ENCODE peak calls at places on chromosomes 5 and 9, in five cellular contexts. A, X, K, C and N are unnamed samples.

GRCh38 chr9:110255417-110256141 is 728 bp downstream of the TXN start:
- DNase-seq in A (peak), X (peak), K (peak), C (no peak), N (peak)

GRCh38 chr9:108704156-108704852 is 151.5 kb downstream of the ACTL7B start:
- DNase-seq in A (no peak), X (no peak), K (no peak), C (no peak), N (no peak)

GRCh38 chr5:139468421-139468931 is 2.3 kb upstream of the SMIM33 start:
- DNase-seq in A (no peak), X (no peak), K (no peak), C (no peak), N (no peak)

GRCh38 chr5:52859619-52860018 is 71.9 kb downstream of the ITGA1 start:
- DNase-seq in A (no peak), X (no peak), K (no peak), C (no peak), N (no peak)

GRCh38 chr5:170293273-170293672 is 4.3 kb downstream of the LCP2 start:
- DNase-seq in A (peak), X (no peak), K (no peak), C (no peak), N (no peak)

GRCh38 chr5:83988293-83988685 is 267.6 kb upstream of the HAPLN1 start:
- DNase-seq in A (no peak), X (no peak), K (no peak), C (no peak), N (no peak)

GRCh38 chr9:121609845-121610637 is 41.4 kb upstream of the DAB2IP start:
- DNase-seq in A (no peak), X (peak), K (peak), C (peak), N (no peak)

GRCh38 chr5:133790898-133791297 is 177.5 kb downstream of the C5orf15 start:
- DNase-seq in A (no peak), X (no peak), K (no peak), C (no peak), N (no peak)

DNA sequence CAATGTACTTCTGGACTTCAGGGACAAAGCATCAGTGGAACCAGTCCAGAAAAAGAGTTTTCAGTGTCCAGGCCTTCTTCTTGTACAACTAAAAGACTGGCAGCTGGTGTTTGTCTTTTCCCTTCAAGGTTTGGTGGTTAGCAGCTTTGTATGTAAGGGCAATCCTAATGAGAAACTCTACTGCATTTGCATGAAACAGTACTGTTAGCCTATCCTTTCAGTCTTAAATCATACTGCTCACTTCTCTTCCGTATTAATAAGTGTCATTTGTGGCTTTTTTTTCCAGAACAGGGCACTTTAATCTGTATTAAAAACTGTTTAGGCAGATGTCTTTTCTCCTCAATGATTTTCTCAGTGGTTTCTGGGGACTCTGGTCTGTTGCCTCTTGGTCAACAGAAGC is 48.9 kb downstream of the FAM174A start:
- DNase-seq in A (no peak), X (no peak), K (no peak), C (no peak), N (no peak)
- TF ChIP-seq POLR2A in A (no peak), X (no peak), K (no peak), C (no peak), N (no peak)

GRCh38 chr5:117748336-117748735 is 1173.7 kb upstream of the SEMA6A start:
- DNase-seq in A (no peak), X (no peak), K (no peak), C (no peak), N (no peak)
- H3K4me3 ChIP-seq in A (no peak), X (no peak), K (no peak), C (no peak), N (no peak)

GRCh38 chr5:165161204-165161603 is 1655.8 kb downstream of the MAT2B start:
- DNase-seq in A (no peak), X (no peak), K (peak), C (no peak), N (no peak)
- TF ChIP-seq CTCF in A (no peak), X (no peak), K (no peak), C (no peak), N (no peak)

GRCh38 chr5:66987540-66987939 is 209.1 kb downstream of the CD180 start:
- DNase-seq in A (no peak), X (no peak), K (no peak), C (no peak), N (no peak)
- TF ChIP-seq POLR2A in A (no peak), X (no peak), K (no peak), C (no peak), N (no peak)

DNA sequence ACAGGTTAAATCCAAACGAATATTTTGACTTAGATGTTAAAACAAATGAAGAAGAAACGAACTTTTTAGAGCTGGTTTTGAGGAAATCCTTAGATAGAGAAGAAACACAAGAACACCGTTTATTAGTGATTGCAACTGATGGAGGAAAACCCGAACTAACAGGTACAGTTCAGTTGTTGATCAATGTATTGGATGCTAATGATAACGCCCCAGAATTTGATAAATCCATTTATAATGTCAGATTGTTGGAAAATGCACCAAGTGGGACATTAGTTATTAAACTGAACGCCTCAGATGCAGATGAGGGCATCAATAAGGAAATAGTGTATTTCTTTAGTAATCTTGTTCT is 842 bp downstream of the PCDHA5 start:
- DNase-seq in A (no peak), X (no peak), K (no peak), C (no peak), N (no peak)
- H3K4me3 ChIP-seq in A (no peak), X (no peak), K (peak), C (no peak), N (no peak)

GRCh38 chr5:135890867-135891266 is 4.8 kb downstream of the IL9 start:
- DNase-seq in A (no peak), X (no peak), K (no peak), C (no peak), N (no peak)

GRCh38 chr5:135891280-135891679 is 4.4 kb downstream of the IL9 start:
- DNase-seq in A (no peak), X (no peak), K (no peak), C (no peak), N (no peak)

GRCh38 chr5:135890296-135890695 is 5.3 kb downstream of the IL9 start:
- DNase-seq in A (no peak), X (no peak), K (no peak), C (no peak), N (no peak)

GRCh38 chr5:135894271-135894670 is 1.4 kb downstream of the IL9 start:
- DNase-seq in A (no peak), X (no peak), K (no peak), C (no peak), N (no peak)

GRCh38 chr5:135891804-135892203 is 3.8 kb downstream of the IL9 start:
- DNase-seq in A (no peak), X (no peak), K (no peak), C (no peak), N (no peak)
- TF ChIP-seq CTCF in A (no peak), X (no peak), K (peak), C (peak), N (no peak)

GRCh38 chr9:124256517-124257069 is 1.2 kb upstream of the NEK6 start:
- DNase-seq in A (no peak), X (no peak), K (peak), C (no peak), N (peak)

GRCh38 chr9:124257865-124258764 is at the start of gene NEK6:
- DNase-seq in A (no peak), X (peak), K (no peak), C (no peak), N (no peak)

GRCh38 chr9:124258765-124259272 is 1.1 kb downstream of the NEK6 start:
- DNase-seq in A (no peak), X (no peak), K (no peak), C (no peak), N (no peak)

GRCh38 chr9:124255222-124255621 is 2.5 kb upstream of the NEK6 start:
- DNase-seq in A (no peak), X (no peak), K (no peak), C (no peak), N (peak)

GRCh38 chr9:124257070-124257864 is 482 bp upstream of the NEK6 start:
- DNase-seq in A (no peak), X (no peak), K (no peak), C (no peak), N (no peak)
- TF ChIP-seq POLR2A in A (no peak), X (no peak), K (no peak), C (no peak), N (no peak)

DNA sequence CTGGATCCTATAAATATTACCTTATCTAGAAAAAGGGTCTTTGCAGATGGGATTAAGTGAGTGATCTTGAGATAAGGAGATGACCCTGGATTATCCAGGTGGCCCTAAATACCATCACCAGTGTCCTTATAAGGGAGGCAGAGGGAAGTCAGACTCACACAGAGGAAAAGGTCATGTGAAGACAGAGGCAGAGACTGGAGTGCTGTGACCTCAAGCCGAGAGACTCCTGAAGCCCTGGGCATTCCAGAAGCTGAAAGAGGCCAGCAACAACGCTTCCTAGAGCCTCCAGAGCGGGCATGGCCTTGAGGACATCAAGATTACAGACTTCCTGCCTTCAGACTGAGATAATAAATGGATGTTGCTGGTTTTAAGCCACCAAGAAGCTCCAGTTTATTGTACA is 118.8 kb downstream of the ATPSCKMT start:
- DNase-seq in A (no peak), X (no peak), K (no peak), C (no peak), N (no peak)
- H3K4me3 ChIP-seq in A (no peak), X (no peak), K (no peak), C (no peak), N (no peak)